ENCODE peak calls at places on chromosomes 5 and 9, in nine cellular contexts. L is posterior cingulate gyrus; S is endodermal cell; G is activated CD4-positive, alpha-beta memory T cell treated with anti-CD3 and anti-CD28 coated beads, Interleukin-2, amount 10 ng/mL, durations not matched to agents 7 days and 5 days; H is foreskin keratinocyte; Z is suprapubic skin; N is endothelial cell; V is cardiac fibroblast; K is EL. M is an unnamed sample.

GRCh38 chr5:73977146-73977545 is 351.1 kb downstream of the ARHGEF28 start:
- DNase-seq in N (no peak), K (no peak), V (no peak), L (no peak), H (no peak), Z (no peak), S (no peak), G (no peak), M (no peak)

GRCh38 chr9:2907401-2907800 is 63.5 kb upstream of the PUM3 start:
- DNase-seq in V (no peak), K (peak), N (no peak), Z (no peak), S (no peak), H (no peak), G (no peak), L (no peak), M (no peak)

GRCh38 chr9:114174876-114175771 is 19.8 kb downstream of the COL27A1 start:
- DNase-seq in Z (no peak), K (peak), V (peak), H (no peak), N (no peak), L (no peak), G (no peak), S (no peak), M (peak)

GRCh38 chr9:137113385-137114159 is 961 bp downstream of the DPP7 start:
- DNase-seq in V (peak), L (peak), N (no peak), H (no peak), K (no peak), S (no peak), Z (peak), G (peak), M (no peak)

GRCh38 chr9:99822596-99823391 is 1.1 kb downstream of the NR4A3 start:
- DNase-seq in V (peak), N (peak), S (peak), Z (peak), H (no peak), G (peak), L (peak), K (peak), M (peak)

GRCh38 chr9:29332789-29333188 is 1759.5 kb upstream of the C9orf72 start:
- DNase-seq in S (no peak), N (no peak), L (no peak), Z (no peak), H (peak), K (peak), V (peak), G (no peak), M (no peak)

GRCh38 chr5:133285583-133286021 is 233.8 kb downstream of the HSPA4 start:
- DNase-seq in N (no peak), S (no peak), G (no peak), H (peak), V (peak), Z (no peak), L (no peak), K (peak), M (no peak)

GRCh38 chr9:20604561-20604960 is 17.7 kb downstream of the MLLT3 start:
- DNase-seq in L (no peak), K (peak), V (peak), S (no peak), Z (no peak), H (no peak), N (no peak), G (no peak), M (no peak)

GRCh38 chr9:34375901-34376595 is 650 bp downstream of the MYORG start:
- DNase-seq in H (no peak), N (peak), L (peak), Z (no peak), V (no peak), S (peak), G (peak), K (no peak), M (no peak)

GRCh38 chr9:75186767-75187380 is 98.6 kb downstream of the OSTF1 start:
- DNase-seq in K (peak), N (no peak), Z (no peak), V (peak), S (no peak), H (no peak), L (no peak), G (no peak), M (no peak)

GRCh38 chr5:11146171-11146570 is 385.1 kb upstream of the DAP start:
- DNase-seq in Z (no peak), H (no peak), V (no peak), N (no peak), S (no peak), G (no peak), K (no peak), L (no peak), M (no peak)

GRCh38 chr9:28539432-28539831 is 966.2 kb upstream of the C9orf72 start:
- DNase-seq in H (peak), G (no peak), V (no peak), L (no peak), S (no peak), Z (no peak), N (no peak), K (no peak), M (no peak)

GRCh38 chr5:126460977-126461376 is 37.8 kb downstream of the GRAMD2B start:
- DNase-seq in Z (no peak), G (no peak), K (no peak), H (no peak), L (no peak), N (no peak), V (no peak), S (peak), M (no peak)

GRCh38 chr5:20636686-20637085 is 648.7 kb upstream of the CDH18 start:
- DNase-seq in N (no peak), Z (no peak), L (no peak), S (no peak), V (no peak), G (no peak), K (no peak), H (peak), M (no peak)

GRCh38 chr5:75367401-75367800 is 30.4 kb downstream of the HMGCR start:
- DNase-seq in L (no peak), G (no peak), N (no peak), K (peak), Z (no peak), S (no peak), V (no peak), H (no peak), M (no peak)

GRCh38 chr9:125990793-125991220 is 243.6 kb downstream of the PBX3 start:
- DNase-seq in K (no peak), S (peak), Z (peak), H (no peak), G (no peak), N (no peak), V (no peak), L (peak), M (no peak)

GRCh38 chr9:97786341-97786740 is 66.7 kb upstream of the FOXE1 start:
- DNase-seq in L (no peak), N (no peak), V (no peak), S (peak), Z (no peak), K (peak), H (no peak), G (no peak), M (no peak)

GRCh38 chr5:151180291-151180690 is 22.7 kb upstream of the ANXA6 start:
- DNase-seq in H (no peak), V (no peak), K (no peak), Z (peak), G (no peak), S (no peak), N (no peak), L (no peak), M (no peak)

GRCh38 chr9:99169086-99169485 is 52.7 kb downstream of the ALG2 start:
- DNase-seq in Z (no peak), N (no peak), V (no peak), G (no peak), K (no peak), H (no peak), L (no peak), S (peak), M (no peak)

GRCh38 chr5:45038366-45038987 is 229.7 kb downstream of the MRPS30 start:
- DNase-seq in S (no peak), H (no peak), Z (no peak), N (peak), G (no peak), V (peak), K (peak), L (no peak), M (no peak)

M was measured in amygdala.